ENCODE peak calls at places on chromosomes 5 and 9, in four cellular contexts. S, K, E and O are unnamed samples.

GRCh38 chr9:5843450-5844249 is 10.7 kb upstream of the ERMP1 start:
- DNase-seq in S (no peak), K (no peak), E (no peak), O (no peak)

GRCh38 chr5:87268126-87268969 is 665 bp downstream of the RASA1 start:
- DNase-seq in E (peak; percentile 93), K (peak; percentile 78), S (peak; percentile 82), O (peak; percentile 88)

GRCh38 chr5:25544652-25545249 is 900.0 kb upstream of the CDH10 start:
- DNase-seq in S (no peak), E (no peak), K (no peak), O (no peak)

GRCh38 chr9:27248702-27249101 is 48.2 kb downstream of the EQTN start:
- DNase-seq in K (no peak), S (no peak), E (no peak), O (no peak)

GRCh38 chr9:87498046-87498815 is 564 bp downstream of the DAPK1 start:
- DNase-seq in K (no peak), S (peak; percentile 70), E (peak; percentile 83), O (peak; percentile 78)

GRCh38 chr5:171365351-171365750 is 22.3 kb upstream of the NPM1 start:
- DNase-seq in S (no peak), K (no peak), E (no peak), O (peak; percentile 8)

GRCh38 chr5:151174612-151175101 is 17.1 kb upstream of the ANXA6 start:
- DNase-seq in E (no peak), K (no peak), S (no peak), O (no peak)

GRCh38 chr5:27708579-27708978 is 670.2 kb upstream of the CDH9 start:
- DNase-seq in S (no peak), K (no peak), E (no peak), O (no peak)

GRCh38 chr9:108779506-108779905 is 76.3 kb downstream of the ACTL7B start:
- DNase-seq in S (no peak), E (no peak), K (no peak), O (no peak)

GRCh38 chr5:116815081-116815480 is 240.5 kb upstream of the SEMA6A start:
- DNase-seq in K (no peak), E (no peak), S (no peak), O (no peak)

GRCh38 chr5:67163863-67164595 is 32.6 kb downstream of the CD180 start:
- DNase-seq in K (no peak), S (no peak), E (peak; percentile 78), O (no peak)

GRCh38 chr9:89619019-89619418 is 14.2 kb downstream of the GADD45G start:
- DNase-seq in K (no peak), E (no peak), S (no peak), O (no peak)

GRCh38 chr9:89616411-89616810 is 11.6 kb downstream of the GADD45G start:
- DNase-seq in S (no peak), K (no peak), E (no peak), O (no peak)

GRCh38 chr9:89619739-89620138 is 14.9 kb downstream of the GADD45G start:
- DNase-seq in S (no peak), E (no peak), K (no peak), O (no peak)

GRCh38 chr9:89615661-89616060 is 10.8 kb downstream of the GADD45G start:
- DNase-seq in S (no peak), E (no peak), K (no peak), O (no peak)

GRCh38 chr9:89617978-89618377 is 13.2 kb downstream of the GADD45G start:
- DNase-seq in E (no peak), K (no peak), S (peak; percentile 70), O (no peak)
- H3K4me1 ChIP-seq in E (no peaks in the 10 kb centered on the region), K (no peaks in the 10 kb centered on the region), S (peaks cover 9% of the 10 kb centered on the region), O (no peaks in the 10 kb centered on the region)

GRCh38 chr5:142304013-142304701 is 20.7 kb downstream of the SPRY4 start:
- DNase-seq in K (peak; percentile 1), S (no peak), E (no peak), O (peak; percentile 65)

GRCh38 chr5:142305211-142305610 is 19.6 kb downstream of the SPRY4 start:
- DNase-seq in E (no peak), S (no peak), K (peak; percentile 12), O (no peak)

GRCh38 chr5:142306077-142306502 is 18.7 kb downstream of the SPRY4 start:
- DNase-seq in S (no peak), K (no peak), E (no peak), O (no peak)

GRCh38 chr5:142301487-142302035 is 23.3 kb downstream of the SPRY4 start:
- DNase-seq in E (no peak), K (no peak), S (no peak), O (no peak)

GRCh38 chr5:142303576-142303975 is 21.2 kb downstream of the SPRY4 start:
- DNase-seq in E (no peak), K (peak; percentile 24), S (no peak), O (no peak)
- H3K27ac ChIP-seq in E (no peak overlapping the region), K (no peak overlapping the region), S (no peak overlapping the region), O (peak overlapping the region; percentile 38)

GRCh38 chr5:140186155-140186753 is 11.3 kb downstream of the CYSTM1 start:
- DNase-seq in S (no peak), K (no peak), E (no peak), O (no peak)
- H3K4me1 ChIP-seq in S (peaks cover 46% of the 10 kb centered on the region), K (no peaks in the 10 kb centered on the region), E (peaks cover 8% of the 10 kb centered on the region), O (peaks cover 7% of the 10 kb centered on the region)

GRCh38 chr9:129068110-129068509 is 12.8 kb upstream of the DOLPP1 start:
- DNase-seq in E (no peak), S (no peak), K (no peak), O (no peak)

GRCh38 chr9:129071526-129072131 is 9.3 kb upstream of the DOLPP1 start:
- DNase-seq in K (peak; percentile 56), S (no peak), E (no peak), O (no peak)

GRCh38 chr9:129069128-129069824 is 11.6 kb upstream of the DOLPP1 start:
- DNase-seq in S (peak; percentile 85), E (peak; percentile 96), K (peak; percentile 79), O (no peak)

GRCh38 chr9:129070670-129071525 is 10.0 kb upstream of the DOLPP1 start:
- DNase-seq in S (no peak), E (no peak), K (no peak), O (no peak)

DNA sequence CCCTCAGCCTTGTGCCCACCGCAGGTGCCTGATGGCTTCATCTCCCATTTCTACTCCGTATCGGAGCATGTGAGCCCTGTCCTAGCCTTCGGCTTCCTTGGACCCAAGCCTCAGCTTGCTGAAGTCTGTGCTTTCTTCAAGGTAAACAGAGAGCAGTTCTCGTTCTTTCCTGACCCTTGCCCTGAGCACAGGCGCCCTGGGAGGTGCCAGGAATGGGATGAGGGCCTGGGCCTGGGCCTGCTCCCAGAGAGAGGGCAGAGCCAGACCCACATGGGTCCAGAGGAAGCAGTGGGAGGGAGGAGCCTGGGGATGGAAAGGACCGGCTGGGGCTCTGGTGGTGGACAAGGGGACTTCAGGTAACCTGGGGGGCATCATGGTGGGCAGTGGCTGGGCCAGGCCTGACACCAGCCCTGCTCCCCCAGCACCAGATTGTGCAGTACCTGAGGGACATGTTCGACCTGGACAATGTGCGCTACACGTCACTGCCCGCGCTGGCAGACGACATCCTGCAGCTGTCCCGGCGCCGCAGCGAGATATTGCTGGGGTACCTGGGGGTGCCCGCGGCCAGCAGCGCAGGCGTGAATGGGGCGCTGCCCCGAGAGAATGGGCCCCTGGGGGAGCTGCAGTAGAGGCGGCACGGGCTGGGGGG is 11.0 kb upstream of the DOLPP1 start:
- DNase-seq in S (no peak), K (no peak), E (no peak), O (no peak)
- H3K27ac ChIP-seq in S (peak overlapping the region; percentile 43), K (peak overlapping the region; percentile 49), E (peak overlapping the region; percentile 71), O (no peak overlapping the region)